ENCODE peak calls at places on chromosomes 2 and 18, in five cellular contexts. X is HepG2, E is HCT116, J is K562, Z is SK-N-SH. U is an unnamed sample.

GRCh38 chr2:129587426-129588064 is 391.9 kb upstream of the RAB6C start:
- DNase-seq in X (no peak), E (no peak), J (peak), Z (no peak), U (no peak)

GRCh38 chr2:212299943-212300342 is 238.7 kb downstream of the ERBB4 start:
- DNase-seq in X (no peak), E (no peak), J (no peak), Z (no peak), U (no peak)

GRCh38 chr2:232030229-232030628 is 68.7 kb downstream of the DIS3L2 start:
- DNase-seq in X (peak), E (no peak), J (no peak), Z (no peak), U (no peak)

GRCh38 chr18:55110436-55110835 is 151.2 kb upstream of the CCDC68 start:
- DNase-seq in X (no peak), E (no peak), J (no peak), Z (no peak), U (no peak)

GRCh38 chr2:138184428-138184827 is 220.2 kb downstream of the HNMT start:
- DNase-seq in X (peak), E (no peak), J (no peak), Z (no peak), U (no peak)

GRCh38 chr2:19476347-19476746 is 117.9 kb upstream of the OSR1 start:
- DNase-seq in X (no peak), E (no peak), J (no peak), Z (no peak), U (no peak)

GRCh38 chr2:238945433-238946150 is 97.7 kb downstream of the TWIST2 start:
- DNase-seq in X (peak), E (peak), J (peak), Z (no peak), U (no peak)

GRCh38 chr18:55317832-55318231 is 270.2 kb downstream of the TCF4 start:
- DNase-seq in X (no peak), E (no peak), J (no peak), Z (no peak), U (no peak)

GRCh38 chr2:67572721-67573485 is 175.8 kb downstream of the ETAA1 start:
- DNase-seq in X (no peak), E (no peak), J (no peak), Z (no peak), U (no peak)

GRCh38 chr18:36533446-36534153 is 236.1 kb downstream of the FHOD3 start:
- DNase-seq in X (no peak), E (no peak), J (no peak), Z (no peak), U (no peak)

GRCh38 chr2:236731767-236732580 is 162.3 kb downstream of the ACKR3 start:
- DNase-seq in X (no peak), E (no peak), J (no peak), Z (no peak), U (no peak)

GRCh38 chr2:176496756-176497155 is 227.5 kb downstream of the MTX2 start:
- DNase-seq in X (no peak), E (no peak), J (no peak), Z (no peak), U (no peak)
- TF ChIP-seq JUND in X (no peak), E (no peak), J (no peak), Z (no peak), U (no peak)

DNA sequence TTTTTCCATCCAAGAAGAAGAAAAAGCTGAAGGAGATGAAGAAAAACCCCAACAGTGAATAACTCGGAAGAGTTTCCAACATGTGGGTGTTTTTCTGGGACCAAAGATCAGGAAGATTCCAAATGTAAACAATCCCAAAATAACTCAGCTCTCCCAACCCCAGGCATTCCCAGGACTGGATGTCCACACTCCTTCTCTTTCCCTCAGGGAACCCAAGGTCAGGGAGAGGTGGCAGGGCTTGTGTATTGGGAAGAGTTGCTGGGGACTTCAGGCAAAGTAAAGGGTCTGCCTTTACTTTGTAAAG is 268.0 kb downstream of the DYSF start:
- DNase-seq in X (no peak), E (no peak), J (no peak), Z (no peak), U (no peak)
- TF ChIP-seq JUND in X (no peak), E (no peak), J (no peak), Z (no peak), U (no peak)

DNA sequence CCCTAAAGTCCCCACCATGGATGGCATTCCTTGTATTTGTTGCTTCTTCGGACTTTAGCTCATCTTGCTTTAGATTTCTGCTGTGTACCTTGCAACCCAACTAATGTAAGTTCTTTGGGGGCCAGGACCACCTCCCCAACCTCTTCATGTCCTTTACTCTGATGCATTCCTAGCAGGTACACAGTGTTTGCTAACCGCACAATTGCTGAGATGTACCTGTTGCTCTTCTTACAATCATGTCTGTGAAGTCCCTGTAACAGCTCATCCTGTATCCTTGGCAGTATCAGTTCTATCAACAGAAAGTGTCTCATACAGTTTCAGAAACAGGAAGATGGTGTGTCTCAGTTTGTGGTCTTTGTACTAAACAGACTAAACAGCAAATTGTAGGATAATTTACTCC is 24.1 kb downstream of the ST8SIA3 start:
- DNase-seq in X (no peak), E (no peak), J (no peak), Z (no peak), U (no peak)
- TF ChIP-seq JUND in X (no peak), E (no peak), J (no peak), Z (no peak), U (no peak)

GRCh38 chr2:191151315-191151698 is 513 bp upstream of the STAT4 start:
- DNase-seq in X (no peak), E (no peak), J (no peak), Z (no peak), U (no peak)
- TF ChIP-seq JUND in X (no peak), E (no peak), J (no peak), Z (no peak), U (no peak)

GRCh38 chr2:24123212-24124002 is at the start of the genes FAM228B and PFN4:
- DNase-seq in X (peak), E (peak), J (peak), Z (peak), U (peak)

GRCh38 chr2:24124003-24124585 is 825 bp downstream of the FAM228B start:
- DNase-seq in X (no peak), E (no peak), J (no peak), Z (no peak), U (peak)

GRCh38 chr2:24117902-24118301 is 5.2 kb downstream of the PFN4 start:
- DNase-seq in X (no peak), E (no peak), J (no peak), Z (peak), U (no peak)

GRCh38 chr2:24121469-24121868 is 1.7 kb downstream of the PFN4 start:
- DNase-seq in X (no peak), E (no peak), J (no peak), Z (no peak), U (no peak)

GRCh38 chr2:24122356-24123211 is 550 bp downstream of the PFN4 start:
- DNase-seq in X (no peak), E (no peak), J (no peak), Z (no peak), U (no peak)
- TF ChIP-seq JUND in X (no peak), E (no peak), J (no peak), Z (no peak), U (no peak)

GRCh38 chr2:219308142-219309093 is 783 bp downstream of the PTPRN start:
- DNase-seq in X (peak), E (peak), J (peak), Z (peak), U (peak)
- TF ChIP-seq JUND in X (no peak), E (peak), J (peak), Z (peak), U (no peak)

DNA sequence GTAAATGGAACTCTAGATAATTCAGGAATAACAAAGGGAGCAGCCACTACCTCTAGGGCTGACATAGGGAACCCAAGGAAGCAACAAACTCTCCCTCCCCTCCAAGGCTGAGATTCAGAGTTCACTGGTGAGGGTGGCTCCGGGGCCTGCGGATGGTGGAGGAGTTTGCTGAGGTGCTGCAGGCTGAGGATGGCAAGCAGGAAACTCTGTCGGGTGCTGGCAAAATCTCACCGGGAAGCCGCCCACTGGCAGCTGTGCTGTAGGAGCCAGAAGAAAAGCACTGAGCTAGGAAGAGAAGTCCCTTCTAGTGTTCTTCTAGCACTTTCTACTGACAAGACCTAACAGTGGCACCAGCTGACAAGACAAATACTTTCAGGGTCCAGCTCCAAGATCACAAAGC is 12.5 kb upstream of the HAAO start:
- DNase-seq in X (no peak), E (no peak), J (no peak), Z (no peak), U (no peak)
- TF ChIP-seq JUND in X (no peak), E (no peak), J (no peak), Z (no peak), U (no peak)

U was measured in T47D.